ENCODE peak calls at places on chromosomes 1 and 21, in seven cellular contexts. W is IMR-90, N is mesenchymal stem cell, E is H9, Y is H1, I is trophoblast cell, A is neuronal stem cell. T is an unnamed sample.

GRCh38 chr1:64923294-64923718 is 43.0 kb downstream of the JAK1 start:
- DNase-seq in N (no peak), E (no peak), A (no peak), Y (no peak), W (no peak), I (no peak), T (no peak)

GRCh38 chr1:156495401-156496140 is 5.0 kb downstream of the MEF2D start:
- DNase-seq in E (no peak), W (no peak), N (no peak), I (no peak), A (no peak), Y (no peak), T (no peak)

GRCh38 chr1:2533356-2533755 is 3.3 kb upstream of the HES5 start:
- DNase-seq in I (peak; percentile 84), W (peak; percentile 28), A (no peak), Y (no peak), N (no peak), E (no peak), T (no peak)

GRCh38 chr1:173507847-173508209 is 30.7 kb downstream of the PRDX6 start:
- DNase-seq in W (no peak), I (peak; percentile 94), Y (no peak), A (no peak), N (no peak), E (no peak), T (peak; percentile 25)

GRCh38 chr1:223642155-223642689 is 23.3 kb downstream of the CAPN8 start:
- DNase-seq in I (no peak), N (no peak), W (no peak), Y (no peak), A (no peak), E (no peak), T (peak; percentile 56)

GRCh38 chr1:869499-870244 is 54.1 kb upstream of the SAMD11 start:
- DNase-seq in W (peak; percentile 7), Y (no peak), A (peak; percentile 35), N (peak; percentile 41), E (peak; percentile 79), I (peak; percentile 82), T (peak; percentile 33)

GRCh38 chr1:26259005-26259404 is 20.9 kb upstream of the SH3BGRL3 start:
- DNase-seq in Y (no peak), A (no peak), I (no peak), E (no peak), N (no peak), W (no peak), T (no peak)

GRCh38 chr1:43358121-43358745 is 548 bp upstream of the CDC20 start:
- DNase-seq in Y (no peak), E (peak; percentile 58), I (peak; percentile 78), W (peak; percentile 37), A (no peak), N (peak; percentile 51), T (peak; percentile 89)

GRCh38 chr1:150236614-150236934 is 662 bp upstream of the ANP32E start:
- DNase-seq in Y (no peak), I (no peak), E (no peak), A (no peak), W (no peak), N (no peak), T (no peak)

GRCh38 chr21:38716088-38716487 is 89.6 kb upstream of the ETS2 start:
- DNase-seq in E (no peak), N (no peak), A (no peak), I (no peak), Y (no peak), W (no peak), T (no peak)

GRCh38 chr1:5994713-5995621 is 2.7 kb upstream of the NPHP4 start:
- DNase-seq in Y (no peak), E (no peak), N (no peak), I (no peak), A (no peak), W (no peak), T (no peak)

GRCh38 chr1:34113887-34114286 is 51.1 kb downstream of the CSMD2 start:
- DNase-seq in W (no peak), I (peak; percentile 79), N (no peak), Y (no peak), E (peak; percentile 61), A (peak; percentile 20), T (peak; percentile 89)

GRCh38 chr1:10339815-10340214 is 59.0 kb upstream of the PGD start:
- DNase-seq in I (no peak), N (peak; percentile 22), A (peak; percentile 37), W (peak; percentile 62), Y (peak; percentile 31), E (peak; percentile 78), T (peak; percentile 92)

GRCh38 chr1:106268070-106268469 is 788.4 kb upstream of the PRMT6 start:
- DNase-seq in A (peak; percentile 6), I (no peak), W (no peak), Y (no peak), E (no peak), N (peak; percentile 4), T (peak; percentile 40)

GRCh38 chr1:108877324-108877812 is 583 bp downstream of the GPSM2 start:
- DNase-seq in W (peak; percentile 30), Y (no peak), N (peak; percentile 53), I (peak; percentile 76), A (peak; percentile 8), E (no peak), T (peak; percentile 44)

GRCh38 chr1:23224721-23225648 is 7.7 kb upstream of the HTR1D start:
- DNase-seq in E (no peak), A (no peak), W (peak; percentile 64), Y (no peak), I (no peak), N (peak; percentile 34), T (peak; percentile 49)

GRCh38 chr1:24205701-24206464 is 18.8 kb upstream of the IFNLR1 start:
- DNase-seq in E (no peak), I (no peak), A (no peak), Y (no peak), W (no peak), N (no peak), T (no peak)

GRCh38 chr1:25012966-25013962 is 83.2 kb upstream of the RUNX3 start:
- DNase-seq in N (no peak), I (no peak), W (no peak), Y (no peak), E (no peak), A (no peak), T (no peak)

GRCh38 chr1:196317535-196318522 is 290.4 kb downstream of the KCNT2 start:
- DNase-seq in E (no peak), Y (no peak), W (peak; percentile 54), I (peak; percentile 57), A (peak; percentile 18), N (peak; percentile 55), T (peak; percentile 47)

GRCh38 chr1:11151854-11152612 is 37.1 kb upstream of the ANGPTL7 start:
- DNase-seq in W (no peak), E (no peak), A (no peak), Y (no peak), I (no peak), N (no peak), T (peak; percentile 70)

GRCh38 chr1:157156058-157156541 is 17.9 kb upstream of the ETV3 start:
- DNase-seq in Y (peak; percentile 69), N (peak; percentile 70), W (peak; percentile 54), E (peak; percentile 91), I (peak; percentile 76), A (peak; percentile 78), T (peak; percentile 90)

GRCh38 chr1:45348020-45348419 is 7.8 kb upstream of the MUTYH start:
- DNase-seq in N (peak; percentile 28), A (no peak), W (peak; percentile 28), I (peak; percentile 64), E (no peak), Y (no peak), T (peak; percentile 17)

GRCh38 chr1:26161408-26162219 is 2.7 kb downstream of the FAM110D start:
- DNase-seq in Y (no peak), W (peak; percentile 31), N (peak; percentile 71), A (no peak), E (no peak), I (peak; percentile 69), T (peak; percentile 77)

GRCh38 chr1:159068877-159069276 is 7.7 kb downstream of the AIM2 start:
- DNase-seq in W (peak; percentile 78), N (peak; percentile 64), I (peak; percentile 24), E (no peak), A (no peak), Y (no peak), T (no peak)

DNA sequence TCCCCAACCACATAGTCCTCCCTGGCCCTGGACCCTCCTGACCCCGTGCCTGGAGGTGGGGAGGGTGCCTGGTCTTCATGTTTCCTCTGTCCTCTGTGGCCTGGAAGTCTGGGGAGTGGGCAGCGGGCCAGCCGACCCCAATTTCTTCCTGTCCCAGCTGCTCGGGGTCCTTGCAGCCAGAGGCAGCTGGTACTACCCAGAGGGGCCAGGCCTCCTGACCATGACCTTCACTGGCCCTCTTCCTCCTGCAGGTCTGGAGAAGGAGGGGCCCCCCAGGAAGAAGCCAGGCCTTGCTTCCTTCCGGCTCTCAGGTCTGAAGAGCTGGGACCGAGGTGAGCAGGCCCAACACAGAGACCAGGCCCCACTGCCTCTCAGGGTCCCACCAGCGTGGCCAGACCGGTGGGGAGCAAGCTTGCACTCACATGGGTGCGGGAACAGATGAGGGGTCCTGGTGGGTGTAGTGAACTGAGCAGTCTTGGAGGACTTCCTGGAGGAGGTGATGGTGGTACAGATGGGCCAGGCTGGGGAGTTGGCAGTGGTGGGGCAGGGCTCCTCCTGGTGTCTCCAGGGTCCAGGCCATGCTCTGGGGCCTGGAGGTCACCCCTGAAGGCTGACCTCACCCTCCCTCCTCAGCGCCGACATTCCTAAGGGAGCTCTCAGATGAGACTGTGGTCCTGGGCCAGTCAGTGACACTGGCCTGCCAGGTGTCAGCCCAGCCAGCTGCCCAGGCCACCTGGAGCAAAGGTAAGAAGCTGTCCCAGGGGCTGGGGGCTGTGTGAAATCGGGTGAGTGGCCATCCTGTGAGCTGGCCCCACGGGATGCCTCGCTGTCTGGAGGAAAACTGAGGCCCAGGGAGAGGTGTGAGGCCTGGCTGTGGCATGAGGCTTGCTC is 32.7 kb downstream of the TRIM11 start:
- DNase-seq in Y (no peak), N (no peak), E (no peak), W (no peak), A (no peak), I (no peak), T (no peak)
- H3K18ac ChIP-seq in Y (no peak overlapping the region), N (no peak overlapping the region), E (no peak overlapping the region), W (no peak overlapping the region), A (peak overlapping the region; percentile 57), I (no peak overlapping the region), T (no peak overlapping the region)

DNA sequence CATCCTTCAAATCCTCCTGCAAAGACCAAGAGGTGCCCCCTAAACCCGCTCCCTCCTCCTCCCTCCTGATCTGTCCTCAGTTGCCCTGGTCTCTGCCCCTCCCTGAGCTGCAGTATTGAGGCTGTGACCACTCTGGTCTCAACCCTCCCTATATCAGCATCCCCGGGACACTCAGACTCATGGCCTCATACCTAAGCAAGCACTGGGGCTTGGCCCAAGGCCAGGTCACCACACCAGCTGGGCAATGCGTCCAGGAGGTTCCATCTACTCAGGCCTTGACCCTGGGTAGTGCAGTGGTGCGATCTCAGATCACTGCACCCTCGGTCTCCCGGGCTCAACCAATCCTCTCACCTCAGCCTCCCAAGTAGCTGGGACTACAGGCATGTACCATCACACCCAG is 9.8 kb downstream of the KIF17 start:
- DNase-seq in N (no peak), Y (no peak), I (no peak), A (no peak), E (no peak), W (no peak), T (no peak)
- H2BK5ac ChIP-seq in N (no peak overlapping the region), Y (no peak overlapping the region), I (no peak overlapping the region), A (no peak overlapping the region), E (no peak overlapping the region), W (no peak overlapping the region), T (no peak overlapping the region)

GRCh38 chr1:170676628-170677027 is 12.7 kb downstream of the PRRX1 start:
- DNase-seq in I (no peak), E (no peak), W (peak; percentile 66), Y (no peak), N (no peak), A (no peak), T (no peak)
- H3K18ac ChIP-seq in I (no peak overlapping the region), E (no peak overlapping the region), W (no peak overlapping the region), Y (no peak overlapping the region), N (no peak overlapping the region), A (no peak overlapping the region), T (no peak overlapping the region)

GRCh38 chr1:212814989-212815388 is 23.3 kb downstream of the TATDN3 start:
- DNase-seq in N (peak; percentile 29), E (no peak), I (peak; percentile 60), Y (no peak), W (no peak), A (no peak), T (no peak)
- H2BK5ac ChIP-seq in N (no peak overlapping the region), E (no peak overlapping the region), I (no peak overlapping the region), Y (no peak overlapping the region), W (no peak overlapping the region), A (no peak overlapping the region), T (no peak overlapping the region)

T was measured in mesendoderm.